ENCODE peak calls at places on chromosomes 5 and 9, in seven cellular contexts. H is endothelial cell of umbilical vein, V is HepG2, P is K562, F is HCT116, A is GM12878, Q is H1. C is an unnamed sample.

GRCh38 chr5:5497132-5497748 is 74.8 kb downstream of the ICE1 start:
- DNase-seq in P (peak), Q (no peak), A (no peak), H (peak), V (peak), F (peak), C (no peak)

GRCh38 chr5:168085321-168086040 is 206.0 kb upstream of the WWC1 start:
- DNase-seq in V (no peak), P (no peak), Q (no peak), A (no peak), F (no peak), H (no peak), C (peak)

GRCh38 chr9:75269202-75269601 is 180.9 kb downstream of the OSTF1 start:
- DNase-seq in P (no peak), V (no peak), H (no peak), Q (no peak), F (no peak), A (no peak), C (no peak)

GRCh38 chr5:137095597-137095996 is 403.5 kb downstream of the SPOCK1 start:
- DNase-seq in Q (no peak), F (no peak), V (no peak), P (no peak), A (no peak), H (no peak), C (no peak)

GRCh38 chr5:152470167-152470566 is 65.1 kb upstream of the NMUR2 start:
- DNase-seq in P (no peak), Q (no peak), H (no peak), V (no peak), A (no peak), F (no peak), C (no peak)

GRCh38 chr5:53381-54174 is 38.4 kb upstream of the PLEKHG4B start:
- DNase-seq in Q (peak), V (no peak), F (no peak), H (no peak), A (no peak), P (peak), C (no peak)

GRCh38 chr9:126407125-126407870 is 80.7 kb downstream of the MVB12B start:
- DNase-seq in F (no peak), V (no peak), A (no peak), H (no peak), P (no peak), Q (no peak), C (no peak)

GRCh38 chr5:14063691-14064090 is 79.5 kb upstream of the TRIO start:
- DNase-seq in F (no peak), V (no peak), H (no peak), P (no peak), A (no peak), Q (no peak), C (no peak)

GRCh38 chr9:111842313-111842712 is 47.6 kb upstream of the SHOC1 start:
- DNase-seq in H (no peak), F (no peak), P (no peak), Q (no peak), V (no peak), A (no peak), C (no peak)

GRCh38 chr5:172686111-172686510 is 45.0 kb downstream of the NEURL1B start:
- DNase-seq in V (no peak), H (no peak), P (no peak), F (no peak), A (no peak), Q (no peak), C (no peak)

GRCh38 chr5:172685036-172685435 is 44.0 kb downstream of the NEURL1B start:
- DNase-seq in F (no peak), H (no peak), V (no peak), Q (no peak), A (no peak), P (no peak), C (no peak)

GRCh38 chr5:172683264-172683663 is 42.2 kb downstream of the NEURL1B start:
- DNase-seq in F (no peak), V (no peak), H (no peak), P (no peak), Q (no peak), A (no peak), C (no peak)

GRCh38 chr5:172681421-172681820 is 40.4 kb downstream of the NEURL1B start:
- DNase-seq in H (no peak), F (no peak), Q (no peak), P (no peak), A (no peak), V (no peak), C (no peak)

DNA sequence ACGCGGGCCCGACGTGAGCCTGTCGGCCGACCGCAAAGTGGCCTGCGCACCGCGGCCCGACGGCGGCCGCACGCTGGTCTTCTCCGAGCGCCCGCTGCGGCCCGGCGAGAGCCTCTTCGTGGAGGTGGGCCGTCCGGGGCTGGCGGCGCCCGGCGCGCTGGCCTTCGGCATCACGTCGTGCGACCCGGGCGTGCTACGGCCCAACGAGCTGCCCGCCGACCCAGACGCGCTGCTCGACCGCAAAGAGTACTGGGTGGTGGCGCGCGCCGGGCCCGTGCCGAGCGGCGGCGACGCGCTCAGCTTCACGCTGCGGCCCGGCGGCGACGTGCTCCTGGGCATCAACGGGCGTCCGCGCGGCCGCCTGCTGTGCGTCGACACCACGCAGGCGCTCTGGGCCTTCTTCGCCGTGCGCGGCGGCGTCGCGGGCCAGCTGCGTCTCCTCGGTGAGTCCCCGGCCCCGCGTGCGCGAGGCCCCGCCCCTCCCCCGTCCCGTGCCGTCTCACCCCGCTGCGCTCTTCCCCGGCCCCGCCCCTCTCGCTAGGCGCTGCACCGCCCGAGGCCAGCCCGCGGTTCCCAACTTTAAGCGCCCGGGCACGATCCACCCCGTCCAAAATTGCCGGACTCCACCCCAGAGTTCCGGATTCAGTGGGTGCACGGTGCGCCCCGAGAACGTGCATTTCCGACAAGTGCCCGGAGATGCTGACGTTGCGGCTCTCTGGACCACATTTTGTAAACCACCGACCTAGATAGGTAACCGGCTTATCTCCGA is 42.8 kb downstream of the NEURL1B start:
- DNase-seq in Q (no peak), P (no peak), V (no peak), F (no peak), H (peak), A (no peak), C (no peak)
- TF ChIP-seq EZH2 in Q (peak), P (no peak), V (no peak), F (no peak), H (peak), A (no peak), C (no peak)

DNA sequence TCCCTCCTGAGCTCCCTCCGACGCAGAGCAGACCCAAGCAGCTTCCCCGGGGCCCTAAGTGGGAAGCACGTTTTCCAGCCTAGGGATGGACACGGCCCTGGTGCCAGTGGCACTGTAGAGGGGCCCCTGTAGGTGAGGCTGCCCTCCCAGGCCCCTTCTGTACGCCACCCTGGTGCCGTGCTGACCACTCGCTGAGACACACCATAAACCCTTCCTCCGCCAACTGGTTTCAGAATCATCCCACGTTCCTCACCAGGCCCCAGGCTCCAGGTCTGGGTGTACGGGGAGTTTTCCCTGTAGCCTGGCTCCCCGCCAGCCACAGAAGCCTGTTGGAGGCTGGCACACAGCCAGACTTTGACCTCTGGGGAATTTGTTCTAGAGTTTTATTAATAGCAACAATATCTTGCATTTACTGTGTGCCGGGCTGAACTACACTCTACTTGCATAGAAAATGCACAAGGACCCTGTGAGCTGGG is 18.2 kb upstream of the WDR38 start:
- DNase-seq in Q (no peak), V (peak), F (no peak), A (no peak), H (peak), P (no peak), C (peak)
- H3K9ac ChIP-seq in Q (no peak), V (peak), F (peak), A (no peak), H (no peak), P (peak), C (peak)

DNA sequence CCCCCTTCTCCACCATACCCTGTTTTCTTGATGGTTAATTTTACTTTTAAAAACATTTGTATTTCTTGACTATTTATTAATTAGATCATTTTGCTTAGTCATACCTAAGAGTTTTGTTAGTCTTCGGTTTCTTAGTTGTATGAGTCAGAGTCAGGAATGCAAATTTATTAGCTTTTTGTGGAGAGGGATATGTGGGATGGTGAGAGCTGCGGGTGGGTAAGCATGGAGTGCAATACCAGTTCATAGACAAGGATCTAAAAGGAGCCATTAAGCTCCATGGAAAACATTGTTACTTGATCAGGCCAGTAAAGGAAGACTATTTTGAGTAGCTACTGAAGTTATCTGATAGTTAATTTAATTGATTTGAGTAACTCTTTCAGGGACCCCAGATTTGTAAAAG is 77.5 kb downstream of the ZSWIM6 start:
- DNase-seq in Q (no peak), F (peak), H (peak), A (no peak), P (peak), V (peak), C (no peak)
- TF ChIP-seq POLR2AphosphoS5 in Q (no peak), F (peak), H (no peak), A (no peak), P (no peak), V (no peak), C (no peak)

GRCh38 chr5:73625314-73625904 is 587 bp upstream of the ARHGEF28 start:
- DNase-seq in Q (peak), H (peak), V (no peak), F (no peak), A (no peak), P (no peak), C (no peak)

GRCh38 chr5:73624888-73625287 is 1.1 kb upstream of the ARHGEF28 start:
- DNase-seq in A (no peak), P (no peak), H (no peak), Q (no peak), F (no peak), V (no peak), C (no peak)

GRCh38 chr5:73626814-73627313 is 868 bp downstream of the ARHGEF28 start:
- DNase-seq in A (no peak), V (no peak), Q (no peak), H (no peak), P (no peak), F (no peak), C (no peak)

GRCh38 chr5:73623929-73624404 is 2.0 kb upstream of the ARHGEF28 start:
- DNase-seq in P (no peak), F (no peak), A (no peak), H (no peak), Q (no peak), V (peak), C (no peak)

GRCh38 chr5:73625905-73626811 is at the start of gene ARHGEF28:
- DNase-seq in F (no peak), Q (no peak), A (no peak), H (peak), V (peak), P (peak), C (no peak)
- TF ChIP-seq EZH2 in F (no peak), Q (peak), A (no peak), H (no peak), V (no peak), P (no peak), C (no peak)

C was measured in SK-N-MC.